ENCODE peak calls at places on chromosome 5, in eight cellular contexts. K is WTC11; A is GM12891; E is stimulated activated CD4-positive, alpha-beta T cell treated with anti-CD3 and anti-CD28 coated beads, Interleukin-2, amount 100 ng/mL, for 4 hours; R is stimulated activated CD8-positive, alpha-beta memory T cell treated with anti-CD3 and anti-CD28 coated beads, Interleukin-7, amount 100 ng/mL, for 24 hours; C is pons; U is neural crest cell; Q is RPMI7951. Y is an unnamed sample.

GRCh38 chr5:158322620-158323019 is 463.7 kb upstream of the CLINT1 start:
- DNase-seq in U (no peak), E (no peak), C (no peak), Q (no peak), K (no peak), R (no peak), A (no peak), Y (no peak)

GRCh38 chr5:145939532-145940065 is 3.2 kb downstream of the SH3RF2 start:
- DNase-seq in R (no peak), C (no peak), Q (no peak), A (no peak), K (no peak), E (no peak), U (no peak), Y (no peak)

GRCh38 chr5:73381587-73382411 is 66.8 kb downstream of the FOXD1 start:
- DNase-seq in Q (no peak), U (no peak), C (no peak), A (peak), R (no peak), E (no peak), K (peak), Y (no peak)

GRCh38 chr5:179297486-179298180 is 47.6 kb downstream of the ADAMTS2 start:
- DNase-seq in R (no peak), C (no peak), A (no peak), E (no peak), K (no peak), Q (no peak), U (no peak), Y (no peak)

GRCh38 chr5:32332971-32333370 is 20.2 kb upstream of the MTMR12 start:
- DNase-seq in U (no peak), E (no peak), R (no peak), K (no peak), A (no peak), Q (no peak), C (no peak), Y (no peak)

GRCh38 chr5:177094224-177095087 is 7.7 kb downstream of the FGFR4 start:
- DNase-seq in Q (peak), R (no peak), K (no peak), E (no peak), U (no peak), A (no peak), C (no peak), Y (no peak)

GRCh38 chr5:126848253-126848652 is 71.3 kb downstream of the LMNB1 start:
- DNase-seq in A (no peak), C (no peak), K (no peak), Q (no peak), E (no peak), R (no peak), U (no peak), Y (peak)

GRCh38 chr5:61344187-61344944 is 12.3 kb downstream of the ZSWIM6 start:
- DNase-seq in C (no peak), Q (peak), E (no peak), R (no peak), U (no peak), A (no peak), K (no peak), Y (no peak)

GRCh38 chr5:139795074-139796001 is at the start of gene PSD2:
- DNase-seq in U (no peak), Q (peak), C (no peak), A (peak), R (no peak), E (no peak), K (peak), Y (no peak)

GRCh38 chr5:68193481-68194036 is 22.0 kb upstream of the PIK3R1 start:
- DNase-seq in R (no peak), Q (no peak), K (no peak), C (peak), U (no peak), A (no peak), E (no peak), Y (no peak)

GRCh38 chr5:135008556-135008955 is 25.5 kb downstream of the PITX1 start:
- DNase-seq in C (no peak), Q (no peak), K (no peak), E (no peak), U (no peak), R (no peak), A (no peak), Y (no peak)

GRCh38 chr5:80822640-80823039 is 137.5 kb upstream of the RASGRF2 start:
- DNase-seq in A (no peak), E (no peak), K (no peak), U (no peak), Q (no peak), C (no peak), R (no peak), Y (no peak)

Y was measured in H1.